ENCODE peak calls at places on chromosomes 11 and 22, in ten cellular contexts. I is naive thymus-derived CD4-positive, alpha-beta T cell; V is left ventricle myocardium inferior; U is upper lobe of left lung; M is A549; S is mesendoderm; L is GM23338; E is heart left ventricle; C is transverse colon; W is neural progenitor cell. Z is an unnamed sample.

GRCh38 chr11:8694137-8694536 is 11.5 kb downstream of the RPL27A start:
- DNase-seq in I (no peak), V (no peak), U (no peak), M (no peak), S (no peak), L (no peak), E (no peak), C (no peak), W (no peak), Z (no peak)

GRCh38 chr11:84720706-84721402 is 906.3 kb downstream of the DLG2 start:
- DNase-seq in I (no peak), V (peak), U (peak), M (no peak), S (peak), L (peak), E (peak), C (peak), W (peak), Z (no peak)

GRCh38 chr11:36326524-36327419 is 30.7 kb downstream of the PRR5L start:
- DNase-seq in I (no peak), V (no peak), U (no peak), M (no peak), S (peak), L (peak), E (no peak), C (no peak), W (no peak), Z (no peak)

GRCh38 chr11:118171274-118172062 is 5.0 kb downstream of the SCN2B start:
- DNase-seq in I (peak), V (peak), U (peak), M (peak), S (peak), L (peak), E (peak), C (peak), W (peak), Z (peak)

GRCh38 chr11:117827521-117828511 is 3.3 kb upstream of the FXYD2 start:
- DNase-seq in I (peak), V (no peak), U (peak), M (no peak), S (no peak), L (no peak), E (peak), C (peak), W (no peak), Z (no peak)

GRCh38 chr11:69475141-69475865 is 6.2 kb upstream of the LINC01488 start:
- DNase-seq in I (no peak), V (peak), U (peak), M (no peak), S (no peak), L (no peak), E (no peak), C (no peak), W (no peak), Z (no peak)

GRCh38 chr11:130223291-130223971 is 63.8 kb downstream of the ST14 start:
- DNase-seq in I (no peak), V (no peak), U (no peak), M (no peak), S (no peak), L (no peak), E (no peak), C (no peak), W (no peak), Z (no peak)

GRCh38 chr22:27669798-27670599 is 131.6 kb downstream of the MN1 start:
- DNase-seq in I (no peak), V (no peak), U (no peak), M (peak), S (peak), L (peak), E (no peak), C (no peak), W (no peak), Z (no peak)

GRCh38 chr11:27215471-27216267 is 147.3 kb downstream of the CCDC34 start:
- DNase-seq in I (no peak), V (peak), U (no peak), M (no peak), S (peak), L (no peak), E (peak), C (no peak), W (no peak), Z (no peak)

GRCh38 chr11:120709808-120710207 is 198.3 kb downstream of the GRIK4 start:
- DNase-seq in I (no peak), V (no peak), U (no peak), M (no peak), S (no peak), L (no peak), E (no peak), C (no peak), W (no peak), Z (no peak)

GRCh38 chr22:37601540-37602442 is 6.8 kb upstream of the GGA1 start:
- DNase-seq in I (no peak), V (no peak), U (no peak), M (peak), S (peak), L (peak), E (no peak), C (peak), W (peak), Z (no peak)

GRCh38 chr11:95076416-95076815 is 9.7 kb downstream of the SRSF8 start:
- DNase-seq in I (no peak), V (no peak), U (no peak), M (peak), S (no peak), L (no peak), E (no peak), C (no peak), W (no peak), Z (no peak)

GRCh38 chr22:43862074-43862881 is at the start of gene SULT4A1:
- DNase-seq in I (no peak), V (no peak), U (peak), M (no peak), S (peak), L (peak), E (no peak), C (no peak), W (peak), Z (no peak)

GRCh38 chr22:23182289-23183106 is 2.2 kb downstream of the BCR start:
- DNase-seq in I (peak), V (no peak), U (no peak), M (no peak), S (peak), L (peak), E (no peak), C (no peak), W (peak), Z (no peak)

GRCh38 chr11:68549789-68550484 is 89.4 kb downstream of the PPP6R3 start:
- DNase-seq in I (no peak), V (no peak), U (no peak), M (no peak), S (no peak), L (no peak), E (no peak), C (no peak), W (no peak), Z (no peak)

GRCh38 chr11:36818410-36818809 is 220.4 kb upstream of the RAG2 start:
- DNase-seq in I (no peak), V (no peak), U (no peak), M (peak), S (peak), L (peak), E (no peak), C (peak), W (peak), Z (no peak)

GRCh38 chr22:46845281-46846153 is 83.1 kb downstream of the TBC1D22A start:
- DNase-seq in I (no peak), V (no peak), U (peak), M (peak), S (no peak), L (no peak), E (no peak), C (no peak), W (no peak), Z (no peak)

GRCh38 chr11:78759067-78759466 is 184.4 kb upstream of the NARS2 start:
- DNase-seq in I (no peak), V (no peak), U (no peak), M (no peak), S (no peak), L (no peak), E (no peak), C (no peak), W (no peak), Z (no peak)

GRCh38 chr22:36015806-36016519 is 12.7 kb downstream of the RBFOX2 start:
- DNase-seq in I (no peak), V (no peak), U (no peak), M (no peak), S (no peak), L (no peak), E (no peak), C (no peak), W (no peak), Z (no peak)

GRCh38 chr11:111977141-111978027 is 40.2 kb downstream of the DIXDC1 start:
- DNase-seq in I (peak), V (peak), U (peak), M (no peak), S (peak), L (peak), E (peak), C (peak), W (peak), Z (no peak)

GRCh38 chr11:116078101-116078561 is 573.9 kb upstream of the CADM1 start:
- DNase-seq in I (no peak), V (no peak), U (no peak), M (no peak), S (peak), L (peak), E (no peak), C (no peak), W (peak), Z (no peak)

GRCh38 chr11:119721129-119722120 is 7.6 kb downstream of the NECTIN1 start:
- DNase-seq in I (no peak), V (peak), U (no peak), M (peak), S (peak), L (peak), E (peak), C (no peak), W (peak), Z (no peak)

GRCh38 chr11:30504468-30504867 is 81.7 kb downstream of the MPPED2 start:
- DNase-seq in I (no peak), V (no peak), U (no peak), M (no peak), S (no peak), L (no peak), E (no peak), C (no peak), W (no peak), Z (no peak)

DNA sequence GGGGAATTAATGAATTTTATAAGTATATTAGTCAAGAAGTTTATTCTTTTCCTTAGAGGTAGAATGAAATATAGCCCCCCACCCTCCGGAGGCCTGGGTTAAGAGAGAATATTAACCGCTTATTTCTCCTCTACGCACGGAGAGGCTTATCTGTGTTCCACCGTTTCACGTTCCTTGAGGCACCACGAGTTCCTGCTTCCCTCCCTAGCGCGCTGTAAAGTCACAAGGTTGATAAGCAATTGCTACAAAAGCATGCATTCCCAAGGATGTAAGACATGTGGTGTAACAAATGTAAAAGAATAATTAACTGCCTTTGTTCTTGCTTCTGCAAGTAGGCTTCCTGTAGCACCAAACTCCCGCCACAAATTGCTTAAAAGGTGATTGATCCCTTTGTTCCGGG is 1.5 kb upstream of the ANKRD42 start:
- DNase-seq in I (no peak), V (no peak), U (no peak), M (no peak), S (no peak), L (no peak), E (no peak), C (no peak), W (no peak), Z (no peak)
- H3K4me3 ChIP-seq in I (peak), V (peak), U (no peak), M (peak), S (no peak), L (peak), E (peak), C (no peak), W (peak), Z (peak)

GRCh38 chr11:10666556-10666955 is 27.0 kb downstream of the IRAG1 start:
- DNase-seq in I (no peak), V (no peak), U (no peak), M (peak), S (no peak), L (no peak), E (no peak), C (no peak), W (no peak), Z (no peak)

GRCh38 chr11:10664511-10664910 is 29.0 kb downstream of the IRAG1 start:
- DNase-seq in I (no peak), V (no peak), U (no peak), M (no peak), S (no peak), L (no peak), E (no peak), C (no peak), W (no peak), Z (no peak)

GRCh38 chr11:10669258-10670033 is 24.1 kb downstream of the IRAG1 start:
- DNase-seq in I (no peak), V (no peak), U (no peak), M (peak), S (no peak), L (no peak), E (no peak), C (no peak), W (no peak), Z (no peak)

GRCh38 chr11:10670099-10670498 is 23.5 kb downstream of the IRAG1 start:
- DNase-seq in I (no peak), V (no peak), U (no peak), M (no peak), S (no peak), L (no peak), E (no peak), C (no peak), W (no peak), Z (no peak)

GRCh38 chr11:10666976-10667892 is 26.3 kb downstream of the IRAG1 start:
- DNase-seq in I (no peak), V (no peak), U (no peak), M (no peak), S (no peak), L (no peak), E (no peak), C (no peak), W (no peak), Z (no peak)
- H3K27ac ChIP-seq in I (no peak), V (peak), U (peak), M (peak), S (no peak), L (no peak), E (no peak), C (peak), W (no peak), Z (no peak)

DNA sequence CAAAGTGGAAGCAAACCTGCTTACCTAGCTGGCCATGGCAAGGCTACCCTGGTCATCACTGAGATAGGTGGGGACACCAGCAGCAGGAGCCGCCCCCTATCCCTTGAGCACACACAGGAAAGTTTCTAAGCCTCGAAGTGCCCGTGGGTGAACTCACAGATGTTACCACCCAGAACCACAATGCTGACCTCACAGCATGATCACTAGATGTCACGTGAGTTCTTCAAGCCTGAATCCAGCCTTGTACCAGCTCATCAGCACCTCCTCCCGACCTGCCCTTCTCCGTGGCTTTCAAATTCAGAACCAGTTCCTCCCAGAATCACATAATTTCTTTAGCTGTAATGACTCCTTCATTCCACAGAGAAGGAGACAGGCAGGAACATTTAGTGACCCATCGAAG is 24.7 kb upstream of the TIMP3 start:
- DNase-seq in I (no peak), V (no peak), U (no peak), M (no peak), S (no peak), L (no peak), E (no peak), C (no peak), W (no peak), Z (peak)
- H3K4me3 ChIP-seq in I (no peak), V (no peak), U (no peak), M (no peak), S (no peak), L (no peak), E (no peak), C (no peak), W (no peak), Z (no peak)

DNA sequence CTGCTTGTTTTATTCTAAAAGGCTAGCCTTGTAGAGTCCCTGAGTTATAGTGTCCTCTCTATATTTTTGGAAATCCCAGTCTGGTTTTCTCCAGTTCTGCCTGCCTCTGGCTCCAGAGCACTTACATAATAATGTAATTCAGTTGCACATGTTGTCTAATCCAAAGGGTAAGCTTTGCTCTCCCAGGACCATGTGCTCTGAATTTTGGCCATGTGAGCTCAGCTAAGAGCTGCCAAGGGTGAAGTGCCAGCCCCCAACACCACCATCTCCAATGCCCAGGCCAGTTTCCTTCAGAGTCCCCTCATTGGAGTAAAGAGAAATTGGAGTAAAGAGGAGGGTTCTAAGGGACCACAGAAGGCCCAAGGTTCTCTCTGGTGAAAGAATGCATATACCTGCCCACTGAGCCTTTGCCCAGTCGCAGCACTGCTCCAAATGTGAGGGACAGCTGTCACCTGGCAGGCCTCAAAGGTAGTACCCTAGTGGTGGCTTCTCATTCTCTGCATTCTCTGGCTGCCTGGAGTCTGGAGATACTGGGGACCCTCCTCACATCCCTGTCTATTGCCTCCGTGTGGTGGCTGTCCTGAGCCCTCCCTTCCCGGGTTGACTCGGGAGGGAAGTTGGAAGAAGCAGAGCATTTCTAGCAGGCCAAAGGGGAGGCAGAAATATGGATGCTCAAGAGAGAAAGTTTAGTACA is 4.9 kb downstream of the CRY2 start:
- DNase-seq in I (no peak), V (no peak), U (no peak), M (no peak), S (peak), L (peak), E (peak), C (no peak), W (no peak), Z (no peak)
- H3K27ac ChIP-seq in I (no peak), V (peak), U (no peak), M (no peak), S (no peak), L (no peak), E (peak), C (peak), W (no peak), Z (no peak)

Z was measured in HL-60.